ENCODE peak calls at places on chromosomes 12 and 14, in ten cellular contexts. V is effector memory CD4-positive, alpha-beta T cell; I is DMS 273 treated with DMSO at 0.1 percent for 48 hours; Y is HFFc6; F is SK-N-DZ; N is GM20000; M is amniotic stem cell; S is GM04503; R is AG10803; O is HepG2. E is an unnamed sample.

GRCh38 chr12:112063264-112063663 is 45.3 kb downstream of the NAA25 start:
- DNase-seq in M (no peak), Y (no peak), O (no peak), I (no peak), F (no peak), N (no peak), V (no peak), S (no peak), R (no peak), E (no peak)

GRCh38 chr12:27008070-27008469 is 6.1 kb downstream of the TM7SF3 start:
- DNase-seq in Y (no peak), R (no peak), O (no peak), N (no peak), F (no peak), M (no peak), I (no peak), V (no peak), S (no peak), E (no peak)

GRCh38 chr14:67514650-67515385 is 18.3 kb upstream of the PLEKHH1 start:
- DNase-seq in I (no peak), Y (no peak), N (peak; percentile 79), R (peak; percentile 33), S (no peak), M (peak; percentile 13), F (no peak), O (no peak), V (no peak), E (peak; percentile 78)

GRCh38 chr12:45315462-45315861 is 99.6 kb downstream of the ANO6 start:
- DNase-seq in N (no peak), S (no peak), F (no peak), O (no peak), I (no peak), V (no peak), R (no peak), Y (no peak), M (no peak), E (no peak)

GRCh38 chr12:53495903-53496751 is 3.1 kb downstream of the MAP3K12 start:
- DNase-seq in F (peak; percentile 60), V (no peak), S (no peak), N (no peak), I (no peak), O (peak; percentile 63), M (no peak), R (peak; percentile 76), Y (no peak), E (peak; percentile 72)

GRCh38 chr12:48998497-48999353 is 450 bp downstream of the DDN start:
- DNase-seq in Y (no peak), O (no peak), I (no peak), F (peak; percentile 51), M (no peak), V (no peak), S (no peak), R (no peak), N (peak; percentile 73), E (no peak)

GRCh38 chr14:100652739-100653138 is 65.5 kb upstream of the BEGAIN start:
- DNase-seq in O (no peak), M (no peak), Y (no peak), I (no peak), F (no peak), N (no peak), S (no peak), V (no peak), R (peak; percentile 29), E (no peak)

GRCh38 chr12:94427520-94428381 is 31.9 kb downstream of the CEP83 start:
- DNase-seq in F (no peak), M (no peak), R (peak; percentile 87), O (no peak), V (no peak), I (peak; percentile 33), N (no peak), S (peak; percentile 57), Y (peak; percentile 43), E (peak; percentile 36)

GRCh38 chr12:95608252-95609033 is 57.2 kb upstream of the USP44 start:
- DNase-seq in O (peak; percentile 28), R (peak; percentile 89), I (no peak), N (no peak), M (no peak), S (no peak), V (no peak), F (no peak), Y (peak; percentile 25), E (peak; percentile 66)

GRCh38 chr14:54568821-54569591 is 2.1 kb downstream of the SAMD4A start:
- DNase-seq in I (no peak), O (peak; percentile 31), S (no peak), Y (no peak), R (peak; percentile 40), F (no peak), V (no peak), N (no peak), M (no peak), E (peak; percentile 47)

GRCh38 chr12:89280833-89281533 is 71.3 kb downstream of the DUSP6 start:
- DNase-seq in Y (no peak), O (no peak), F (no peak), S (no peak), N (no peak), I (no peak), M (no peak), R (peak; percentile 12), V (no peak), E (no peak)

GRCh38 chr14:68394113-68394718 is 398.7 kb downstream of the ZFP36L1 start:
- DNase-seq in S (no peak), Y (no peak), N (no peak), F (no peak), V (no peak), M (no peak), R (no peak), I (no peak), O (no peak), E (no peak)

GRCh38 chr12:117047810-117048584 is 51.2 kb downstream of the TESC start:
- DNase-seq in N (no peak), Y (peak; percentile 37), V (no peak), M (no peak), I (no peak), F (no peak), O (peak; percentile 92), S (peak; percentile 5), R (peak; percentile 25), E (peak; percentile 38)

GRCh38 chr14:103628684-103629502 is at the start of gene KLC1:
- DNase-seq in O (no peak), R (peak; percentile 61), M (peak; percentile 34), N (peak; percentile 96), S (no peak), V (peak; percentile 64), I (no peak), Y (peak; percentile 52), F (peak; percentile 32), E (peak; percentile 93)

GRCh38 chr12:30622509-30622908 is 73.2 kb downstream of the IPO8 start:
- DNase-seq in V (no peak), F (no peak), M (no peak), Y (peak; percentile 61), I (no peak), R (peak; percentile 47), S (peak; percentile 25), N (peak; percentile 6), O (no peak), E (peak; percentile 15)

GRCh38 chr12:50542448-50542847 is 37.7 kb downstream of the DIP2B start:
- DNase-seq in M (no peak), Y (peak; percentile 37), N (no peak), O (no peak), S (no peak), V (no peak), R (peak; percentile 39), F (no peak), I (no peak), E (peak; percentile 31)

GRCh38 chr12:127987199-127987901 is 279.6 kb upstream of the TMEM132C start:
- DNase-seq in V (no peak), I (no peak), Y (no peak), M (peak; percentile 31), N (no peak), O (no peak), S (peak; percentile 31), R (peak; percentile 72), F (no peak), E (peak; percentile 17)

GRCh38 chr12:46244273-46244672 is 24.6 kb downstream of the SLC38A1 start:
- DNase-seq in M (no peak), F (no peak), Y (no peak), V (no peak), N (no peak), O (no peak), S (no peak), R (no peak), I (no peak), E (no peak)

GRCh38 chr14:89349196-89350008 is 67.6 kb downstream of the FOXN3 start:
- DNase-seq in Y (no peak), R (no peak), V (no peak), S (no peak), N (no peak), O (no peak), M (no peak), F (peak; percentile 93), I (peak; percentile 77), E (no peak)

GRCh38 chr12:75825686-75826085 is 205.9 kb downstream of the PHLDA1 start:
- DNase-seq in M (no peak), V (no peak), F (no peak), Y (peak; percentile 93), N (no peak), O (no peak), S (peak; percentile 86), R (peak; percentile 91), I (no peak), E (peak; percentile 61)

GRCh38 chr14:39229222-39229543 is 4.5 kb upstream of the MIA2 start:
- DNase-seq in O (no peak), R (peak; percentile 17), M (no peak), I (no peak), S (peak; percentile 37), Y (no peak), F (no peak), V (peak; percentile 18), N (peak; percentile 30), E (no peak)

GRCh38 chr12:66456622-66457021 is 154.3 kb downstream of the HELB start:
- DNase-seq in Y (no peak), R (no peak), I (no peak), S (no peak), M (no peak), N (no peak), V (no peak), O (no peak), F (no peak), E (no peak)